ENCODE peak calls at places on chromosomes 13 and 19, in four cellular contexts. One of them, this sample, is unnamed.
A peak's percentile ranks its signal among the peaks of the same experiment; 100 is the strongest.

GRCh38 chr19:5801796-5802616 is 2.9 kb upstream of the NRTN start:
- DNase-seq in HCT116: no peak
- DNase-seq in K562: peak; percentile 88
- DNase-seq in H1: no peak
- DNase-seq in this sample: no peak

GRCh38 chr13:104616990-104617389 is 1550.8 kb upstream of the SLC10A2 start:
- DNase-seq in H1: no peak
- DNase-seq in HCT116: no peak
- DNase-seq in K562: no peak
- DNase-seq in this sample: no peak

GRCh38 chr13:94129490-94129894 is 350.0 kb downstream of the DCT start:
- DNase-seq in K562: no peak
- DNase-seq in H1: no peak
- DNase-seq in HCT116: no peak
- DNase-seq in this sample: no peak

GRCh38 chr19:33374406-33374703 is 846 bp downstream of the CEBPG start:
- DNase-seq in K562: peak; percentile 49
- DNase-seq in H1: no peak
- DNase-seq in HCT116: no peak
- DNase-seq in this sample: no peak

GRCh38 chr19:38331728-38332127 is 3.9 kb upstream of the CATSPERG start:
- DNase-seq in H1: no peak
- DNase-seq in HCT116: no peak
- DNase-seq in K562: no peak
- DNase-seq in this sample: no peak

GRCh38 chr19:36113895-36114762 is 546 bp downstream of the POLR2I start:
- DNase-seq in K562: peak; percentile 59
- DNase-seq in H1: no peak
- DNase-seq in HCT116: no peak
- DNase-seq in this sample: no peak

GRCh38 chr19:57280913-57281425 is 684 bp downstream of the ZNF460 start:
- DNase-seq in HCT116: no peak
- DNase-seq in H1: no peak
- DNase-seq in K562: peak; percentile 37
- DNase-seq in this sample: no peak

GRCh38 chr19:34482380-34483250 is 1.1 kb downstream of the WTIP start:
- DNase-seq in K562: no peak
- DNase-seq in H1: no peak
- DNase-seq in HCT116: no peak
- DNase-seq in this sample: no peak

GRCh38 chr19:17095141-17095919 is 19.8 kb downstream of the MYO9B start:
- DNase-seq in H1: no peak
- DNase-seq in K562: no peak
- DNase-seq in HCT116: no peak
- DNase-seq in this sample: no peak

GRCh38 chr19:3821857-3822364 is 35.7 kb upstream of the MATK start:
- DNase-seq in HCT116: peak; percentile 40
- DNase-seq in H1: peak; percentile 51
- DNase-seq in K562: peak; percentile 82
- DNase-seq in this sample: peak; percentile 52

GRCh38 chr19:33298146-33298911 is 4.0 kb downstream of the CEBPA start:
- DNase-seq in K562: no peak
- DNase-seq in H1: no peak
- DNase-seq in HCT116: no peak
- DNase-seq in this sample: no peak

GRCh38 chr19:17966497-17967257 is at the start of gene KCNN1:
- DNase-seq in HCT116: no peak
- DNase-seq in H1: no peak
- DNase-seq in K562: no peak
- DNase-seq in this sample: no peak

GRCh38 chr19:13817018-13817614 is 21.9 kb downstream of the ZSWIM4 start:
- DNase-seq in H1: peak; percentile 98
- DNase-seq in HCT116: no peak
- DNase-seq in K562: peak; percentile 93
- DNase-seq in this sample: no peak

GRCh38 chr13:113855012-113855921 is 8.6 kb downstream of the GAS6 start:
- DNase-seq in K562: no peak
- DNase-seq in HCT116: no peak
- DNase-seq in H1: no peak
- DNase-seq in this sample: no peak

GRCh38 chr19:10812902-10813404 is 23.1 kb downstream of the TMED1 start:
- DNase-seq in H1: no peak
- DNase-seq in HCT116: no peak
- DNase-seq in K562: peak; percentile 91
- DNase-seq in this sample: no peak

GRCh38 chr13:45807520-45808099 is 43.9 kb downstream of the SIAH3 start:
- DNase-seq in K562: peak; percentile 44
- DNase-seq in HCT116: peak; percentile 62
- DNase-seq in H1: no peak
- DNase-seq in this sample: peak; percentile 47

GRCh38 chr19:2207991-2208860 is 27.9 kb downstream of the PLEKHJ1 start:
- DNase-seq in K562: peak; percentile 74
- DNase-seq in H1: no peak
- DNase-seq in HCT116: no peak
- DNase-seq in this sample: no peak

GRCh38 chr13:29937836-29938235 is 87.4 kb upstream of the UBL3 start:
- DNase-seq in K562: no peak
- DNase-seq in H1: no peak
- DNase-seq in HCT116: no peak
- DNase-seq in this sample: no peak

GRCh38 chr13:103557878-103558277 is 491.7 kb upstream of the SLC10A2 start:
- DNase-seq in K562: no peak
- DNase-seq in HCT116: no peak
- DNase-seq in H1: no peak
- DNase-seq in this sample: no peak

GRCh38 chr13:102800145-102801041 is 1.5 kb downstream of the BIVM start:
- DNase-seq in H1: no peak
- DNase-seq in K562: peak; percentile 83
- DNase-seq in HCT116: peak; percentile 34
- DNase-seq in this sample: peak; percentile 68

GRCh38 chr13:98813993-98814392 is 61.5 kb upstream of the SLC15A1 start:
- DNase-seq in HCT116: no peak
- DNase-seq in K562: no peak
- DNase-seq in H1: no peak
- DNase-seq in this sample: no peak

GRCh38 chr13:58202099-58202498 is 570.6 kb downstream of the PCDH17 start:
- DNase-seq in K562: no peak
- DNase-seq in H1: no peak
- DNase-seq in HCT116: no peak
- DNase-seq in this sample: no peak

GRCh38 chr13:70183041-70183440 is 74.8 kb upstream of the KLHL1 start:
- DNase-seq in K562: no peak
- DNase-seq in H1: no peak
- DNase-seq in HCT116: no peak
- DNase-seq in this sample: no peak

DNA sequence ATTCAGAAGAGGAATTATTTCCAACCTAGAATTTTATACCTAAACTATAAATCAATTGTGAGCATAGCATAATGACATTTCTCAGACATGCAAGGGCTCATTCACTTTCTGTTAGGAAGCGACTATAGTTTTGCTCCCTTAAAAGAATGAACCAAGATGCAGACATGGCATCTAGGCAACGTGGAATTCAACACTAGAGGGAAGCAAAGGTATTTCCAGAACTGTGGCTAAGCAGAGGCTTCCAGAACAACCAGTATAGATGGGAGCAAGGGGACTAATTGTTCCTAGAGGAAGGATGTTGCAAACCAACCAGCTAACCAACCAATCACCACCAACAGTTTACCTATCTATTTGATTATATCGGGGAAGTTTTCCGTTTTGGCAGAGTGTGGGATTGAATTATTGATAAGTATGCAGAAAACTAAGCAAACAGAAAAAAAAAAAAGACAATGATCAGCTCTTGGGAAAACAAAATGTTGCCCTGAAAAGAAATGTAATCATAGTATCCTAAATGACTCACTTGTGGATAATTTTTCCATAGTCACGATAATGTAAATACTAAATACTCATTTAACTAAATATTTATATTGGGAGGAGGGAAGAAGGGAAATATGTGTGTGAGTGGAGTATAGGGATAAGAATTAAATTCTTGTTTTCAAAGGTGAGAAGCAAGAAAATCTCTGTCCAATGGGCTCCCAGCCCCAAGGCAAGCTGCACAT is 21.1 kb downstream of the ARL11 start:
- DNase-seq in H1: no peak
- DNase-seq in K562: no peak
- DNase-seq in HCT116: no peak
- DNase-seq in this sample: no peak
- TF ChIP-seq YY1 in H1: no peak
- TF ChIP-seq YY1 in K562: no peak
- TF ChIP-seq YY1 in HCT116: no peak
- TF ChIP-seq YY1 in this sample: no peak

GRCh38 chr13:34364633-34365032 is 546.7 kb downstream of the RFC3 start:
- DNase-seq in H1: no peak
- DNase-seq in HCT116: no peak
- DNase-seq in K562: no peak
- DNase-seq in this sample: no peak
- H3K4me1 ChIP-seq in H1: no peaks in the 10 kb centered on the region
- H3K4me1 ChIP-seq in HCT116: no peaks in the 10 kb centered on the region
- H3K4me1 ChIP-seq in K562: no peaks in the 10 kb centered on the region
- H3K4me1 ChIP-seq in this sample: no peaks in the 10 kb centered on the region

GRCh38 chr13:49308977-49309408 is 61.3 kb downstream of the CDADC1 start:
- DNase-seq in H1: no peak
- DNase-seq in K562: no peak
- DNase-seq in HCT116: no peak
- DNase-seq in this sample: no peak

GRCh38 chr13:49307365-49307764 is 59.6 kb downstream of the CDADC1 start:
- DNase-seq in H1: no peak
- DNase-seq in K562: no peak
- DNase-seq in HCT116: no peak
- DNase-seq in this sample: no peak

GRCh38 chr13:49310251-49310650 is 62.5 kb downstream of the CDADC1 start:
- DNase-seq in HCT116: no peak
- DNase-seq in K562: no peak
- DNase-seq in H1: no peak
- DNase-seq in this sample: no peak

GRCh38 chr13:49305824-49306425 is 58.2 kb downstream of the CDADC1 start:
- DNase-seq in H1: no peak
- DNase-seq in HCT116: no peak
- DNase-seq in K562: no peak
- DNase-seq in this sample: no peak

DNA sequence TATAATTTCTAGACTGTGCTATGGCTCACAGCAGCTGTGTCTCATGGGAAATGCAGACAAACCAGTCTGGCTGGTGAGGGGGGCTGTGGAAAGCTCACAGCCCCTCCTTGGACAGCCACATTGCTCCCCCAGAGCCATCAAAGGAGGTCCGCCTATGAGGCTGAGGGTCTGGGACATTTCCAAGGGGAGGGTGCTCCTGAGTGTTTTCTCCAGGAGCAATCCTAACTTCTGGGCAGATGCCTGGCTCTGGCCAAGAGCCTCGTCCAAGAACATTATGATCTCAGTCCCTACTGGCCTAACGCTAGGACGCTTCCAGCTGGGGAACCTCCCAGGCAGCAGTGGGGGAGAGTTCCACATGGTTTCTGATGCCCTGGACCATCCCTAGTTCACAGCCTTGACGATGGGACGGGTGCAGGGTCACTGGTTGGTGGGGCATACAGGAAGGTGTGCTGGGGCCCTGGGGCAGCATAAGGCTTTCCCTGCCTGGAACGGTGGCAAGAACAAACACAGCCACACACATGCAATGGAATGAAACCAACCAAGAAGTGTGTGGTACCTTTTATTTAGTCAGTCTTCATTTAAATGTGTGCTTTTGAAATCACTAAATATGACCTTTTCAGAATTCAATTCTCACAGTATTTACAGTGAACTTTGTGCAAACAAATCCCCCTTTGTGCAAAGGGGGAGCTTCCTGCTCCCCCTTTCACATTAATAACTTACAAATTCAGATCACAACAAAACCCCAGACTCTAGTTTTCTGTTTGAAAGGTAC is 60.6 kb downstream of the CDADC1 start:
- DNase-seq in H1: no peak
- DNase-seq in HCT116: no peak
- DNase-seq in K562: no peak
- DNase-seq in this sample: no peak
- TF ChIP-seq YY1 in H1: no peak
- TF ChIP-seq YY1 in HCT116: no peak
- TF ChIP-seq YY1 in K562: no peak
- TF ChIP-seq YY1 in this sample: no peak

DNA sequence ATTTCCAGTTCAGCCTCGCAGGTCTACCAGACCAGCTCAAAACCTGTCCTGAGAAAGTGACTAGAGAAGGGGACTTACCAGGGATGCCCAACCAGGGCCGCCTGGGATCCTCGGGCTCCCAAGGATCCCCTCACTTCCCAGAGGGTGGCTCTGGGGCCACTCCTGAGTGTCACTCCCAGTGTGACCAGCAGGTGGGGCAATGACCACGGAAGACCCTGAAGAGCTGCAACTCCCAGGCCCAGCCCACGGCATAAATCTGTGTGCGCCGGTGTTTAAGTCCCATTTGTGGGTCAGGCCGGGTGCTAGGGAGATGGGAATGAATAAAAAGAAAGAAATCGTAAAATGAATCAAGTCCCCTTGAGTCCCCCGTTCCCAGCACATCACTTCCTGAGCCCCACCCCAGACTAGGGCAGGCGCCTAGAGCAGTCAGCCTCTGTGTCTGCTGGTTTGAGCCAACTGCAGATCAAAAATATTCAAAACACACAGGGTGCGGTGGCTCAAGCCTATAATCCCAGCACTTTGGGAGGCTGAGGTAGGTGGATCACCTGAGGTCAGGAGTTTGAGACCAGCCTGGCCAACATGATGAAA is 10.7 kb downstream of the PTGIR start:
- DNase-seq in K562: peak; percentile 87
- DNase-seq in HCT116: peak; percentile 63
- DNase-seq in H1: peak; percentile 58
- DNase-seq in this sample: peak; percentile 48
- H3K4me1 ChIP-seq in K562: peaks cover 18% of the 10 kb centered on the region
- H3K4me1 ChIP-seq in HCT116: no peaks in the 10 kb centered on the region
- H3K4me1 ChIP-seq in H1: no peaks in the 10 kb centered on the region
- H3K4me1 ChIP-seq in this sample: peaks cover 11% of the 10 kb centered on the region

GRCh38 chr13:110702591-110703526 is 3.1 kb downstream of the CARS2 start:
- DNase-seq in H1: no peak
- DNase-seq in HCT116: no peak
- DNase-seq in K562: no peak
- DNase-seq in this sample: no peak
- TF ChIP-seq YY1 in H1: no peak
- TF ChIP-seq YY1 in HCT116: no peak
- TF ChIP-seq YY1 in K562: no peak
- TF ChIP-seq YY1 in this sample: no peak

This sample was measured in NT2/D1.